ENCODE peak calls at places on chromosomes 5 and 9, in five cellular contexts. U is GM12878, I is uterus, E is ovary, G is GM20000. Y is an unnamed sample.

GRCh38 chr9:86406366-86406765 is 52.2 kb upstream of the TUT7 start:
- DNase-seq in U (no peak), I (peak; percentile 23), E (no peak), G (no peak), Y (no peak)

GRCh38 chr5:132090107-132090506 is 16.5 kb downstream of the CSF2 start:
- DNase-seq in U (no peak), I (no peak), E (no peak), G (no peak), Y (peak; percentile 62)

GRCh38 chr5:57896596-57896995 is 414.0 kb upstream of the ACTBL2 start:
- DNase-seq in U (no peak), I (no peak), E (no peak), G (no peak), Y (no peak)

GRCh38 chr5:10726913-10727517 is 34.0 kb downstream of the DAP start:
- DNase-seq in U (no peak), I (no peak), E (no peak), G (peak; percentile 50), Y (no peak)

GRCh38 chr5:58245479-58245845 is 214.4 kb downstream of the PLK2 start:
- DNase-seq in U (no peak), I (no peak), E (no peak), G (no peak), Y (no peak)

GRCh38 chr5:102958481-102959011 is 161.4 kb downstream of the GIN1 start:
- DNase-seq in U (no peak), I (no peak), E (no peak), G (no peak), Y (no peak)

GRCh38 chr5:61184708-61185107 is 22.4 kb upstream of the SMIM15 start:
- DNase-seq in U (no peak), I (no peak), E (no peak), G (no peak), Y (no peak)

GRCh38 chr5:28809811-28810750 is 1771.7 kb upstream of the CDH9 start:
- DNase-seq in U (no peak), I (no peak), E (no peak), G (no peak), Y (no peak)

GRCh38 chr9:103169798-103170197 is 174.7 kb downstream of the CYLC2 start:
- DNase-seq in U (no peak), I (no peak), E (no peak), G (no peak), Y (no peak)

GRCh38 chr9:5843450-5844249 is 10.7 kb upstream of the ERMP1 start:
- DNase-seq in U (no peak), I (no peak), E (no peak), G (no peak), Y (no peak)

GRCh38 chr5:85967681-85968080 is 650.1 kb upstream of the COX7C start:
- DNase-seq in U (no peak), I (no peak), E (no peak), G (no peak), Y (no peak)

GRCh38 chr5:173721259-173722232 is 105.1 kb upstream of the BOD1 start:
- DNase-seq in U (no peak), I (no peak), E (no peak), G (no peak), Y (no peak)

GRCh38 chr5:68047035-68047434 is 168.5 kb upstream of the PIK3R1 start:
- DNase-seq in U (no peak), I (no peak), E (no peak), G (no peak), Y (no peak)

GRCh38 chr5:77272206-77272605 is 61.7 kb downstream of the PDE8B start:
- DNase-seq in U (no peak), I (no peak), E (no peak), G (no peak), Y (no peak)

GRCh38 chr5:92403308-92403707 is 1020.2 kb upstream of the ARRDC3 start:
- DNase-seq in U (no peak), I (no peak), E (no peak), G (no peak), Y (no peak)

GRCh38 chr5:139374909-139375308 is 8.2 kb downstream of the SLC23A1 start:
- DNase-seq in U (no peak), I (peak; percentile 5), E (peak; percentile 7), G (no peak), Y (no peak)

GRCh38 chr5:81171769-81172168 is 61.4 kb upstream of the CKMT2 start:
- DNase-seq in U (no peak), I (no peak), E (no peak), G (no peak), Y (no peak)

GRCh38 chr5:10351199-10351881 is 2.2 kb upstream of the MARCHF6 start:
- DNase-seq in U (no peak), I (no peak), E (no peak), G (no peak), Y (no peak)

GRCh38 chr5:143101740-143102386 is 301.6 kb downstream of the NR3C1 start:
- DNase-seq in U (no peak), I (no peak), E (no peak), G (no peak), Y (no peak)

GRCh38 chr5:50576686-50577256 is 89.7 kb upstream of the PARP8 start:
- DNase-seq in U (no peak), I (no peak), E (no peak), G (no peak), Y (no peak)

GRCh38 chr5:151664694-151665583 is 21.8 kb downstream of the SPARC start:
- DNase-seq in U (no peak), I (peak; percentile 51), E (peak; percentile 62), G (no peak), Y (no peak)

GRCh38 chr5:107806705-107807104 is 136.0 kb upstream of the EFNA5 start:
- DNase-seq in U (no peak), I (no peak), E (no peak), G (no peak), Y (no peak)

GRCh38 chr9:108816037-108816436 is 39.7 kb downstream of the ACTL7B start:
- DNase-seq in U (no peak), I (no peak), E (no peak), G (no peak), Y (no peak)

GRCh38 chr9:13279284-13280162 is at the start of gene MPDZ:
- DNase-seq in U (no peak), I (peak; percentile 71), E (peak; percentile 87), G (no peak), Y (peak; percentile 91)
- TF ChIP-seq CTCF in U (no peak), I (no peak), E (no peak), G (no peak), Y (no peak)

GRCh38 chr5:18113724-18114123 is 479.5 kb downstream of the TAF11L14 start:
- DNase-seq in U (no peak), I (no peak), E (no peak), G (no peak), Y (no peak)
- TF ChIP-seq CTCF in U (no peak), I (peak; percentile 23), E (no peak), G (no peak), Y (peak; percentile 78)

GRCh38 chr9:128190013-128190412 is 1.4 kb downstream of the CIZ1 start:
- DNase-seq in U (no peak), I (no peak), E (no peak), G (no peak), Y (no peak)
- TF ChIP-seq CTCF in U (no peak), I (no peak), E (no peak), G (no peak), Y (no peak)

GRCh38 chr5:9316733-9317132 is 229.1 kb downstream of the SEMA5A start:
- DNase-seq in U (no peak), I (no peak), E (no peak), G (no peak), Y (no peak)

GRCh38 chr5:9318031-9318430 is 227.8 kb downstream of the SEMA5A start:
- DNase-seq in U (no peak), I (no peak), E (no peak), G (no peak), Y (no peak)

GRCh38 chr5:9313751-9314150 is 232.1 kb downstream of the SEMA5A start:
- DNase-seq in U (no peak), I (no peak), E (no peak), G (no peak), Y (no peak)

GRCh38 chr5:9320652-9321051 is 225.2 kb downstream of the SEMA5A start:
- DNase-seq in U (no peak), I (no peak), E (no peak), G (no peak), Y (no peak)

DNA sequence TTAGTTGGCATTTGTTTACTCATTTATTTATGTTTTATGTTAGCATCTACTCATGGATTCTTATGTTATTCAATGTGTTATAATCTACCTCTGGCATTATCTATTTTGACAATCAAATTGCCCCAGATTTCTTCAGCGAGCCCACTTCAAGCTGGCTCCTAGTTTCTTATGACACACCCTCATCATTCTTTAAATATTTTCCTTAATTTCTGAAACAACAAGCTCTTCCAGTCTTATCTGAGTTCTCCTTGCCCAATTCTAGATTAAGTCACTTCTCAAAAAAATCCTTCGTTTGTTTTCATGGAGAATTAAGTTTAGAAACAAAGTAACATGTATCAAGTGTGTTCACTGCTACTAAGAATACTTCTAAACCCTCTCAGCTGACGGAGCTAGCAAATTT is 229.8 kb downstream of the SEMA5A start:
- DNase-seq in U (no peak), I (no peak), E (no peak), G (no peak), Y (no peak)
- TF ChIP-seq CTCF in U (no peak), I (no peak), E (no peak), G (no peak), Y (no peak)

GRCh38 chr9:96075757-96076156 is 200.3 kb downstream of the ERCC6L2 start:
- DNase-seq in U (no peak), I (no peak), E (no peak), G (no peak), Y (no peak)

GRCh38 chr9:96079816-96080215 is 204.3 kb downstream of the ERCC6L2 start:
- DNase-seq in U (no peak), I (no peak), E (no peak), G (no peak), Y (no peak)

GRCh38 chr9:96080364-96080763 is 204.9 kb downstream of the ERCC6L2 start:
- DNase-seq in U (no peak), I (no peak), E (no peak), G (no peak), Y (no peak)

GRCh38 chr9:96082516-96083232 is 207.2 kb downstream of the ERCC6L2 start:
- DNase-seq in U (no peak), I (no peak), E (no peak), G (no peak), Y (no peak)

GRCh38 chr9:96078866-96079505 is 203.5 kb downstream of the ERCC6L2 start:
- DNase-seq in U (no peak), I (no peak), E (peak; percentile 42), G (no peak), Y (no peak)
- TF ChIP-seq CTCF in U (no peak), I (no peak), E (peak; percentile 32), G (no peak), Y (no peak)

GRCh38 chr9:35733109-35733541 is 659 bp downstream of the CREB3 start:
- DNase-seq in U (no peak), I (no peak), E (no peak), G (peak; percentile 57), Y (no peak)
- TF ChIP-seq CTCF in U (no peak), I (no peak), E (no peak), G (no peak), Y (no peak)

GRCh38 chr9:90838098-90838497 is 36.5 kb downstream of the SYK start:
- DNase-seq in U (no peak), I (no peak), E (no peak), G (no peak), Y (no peak)
- TF ChIP-seq CTCF in U (no peak), I (no peak), E (no peak), G (no peak), Y (peak; percentile 7)

GRCh38 chr5:38023799-38024198 is 184.0 kb upstream of the GDNF start:
- DNase-seq in U (no peak), I (no peak), E (no peak), G (no peak), Y (no peak)
- TF ChIP-seq CTCF in U (no peak), I (no peak), E (no peak), G (no peak), Y (peak; percentile 19)